ENCODE peak calls at places on chromosome 19, in four cellular contexts. B is amniotic stem cell; X is stimulated activated CD4-positive, alpha-beta T cell treated with anti-CD3 and anti-CD28 coated beads, TNF-alpha, amount 100 ng/mL, for 48 hours; N is lung microvascular endothelial cell. Q is an unnamed sample.
A peak's percentile ranks its signal among the peaks of the same experiment; 100 is the strongest.

GRCh38 chr19:3296034-3296433 is 70.3 kb upstream of the NFIC start:
- DNase-seq in N (no peak), B (no peak), X (no peak), Q (no peak)

GRCh38 chr19:39424934-39425333 is 10.8 kb downstream of the RPS16 start:
- DNase-seq in X (no peak), N (no peak), B (no peak), Q (no peak)

GRCh38 chr19:23070353-23070781 is 46.5 kb upstream of the ZNF730 start:
- DNase-seq in X (peak; percentile 2), N (peak; percentile 6), B (no peak), Q (peak; percentile 43)

GRCh38 chr19:38362076-38362945 is 12.1 kb upstream of the PSMD8 start:
- DNase-seq in B (no peak), X (peak; percentile 94), N (peak; percentile 69), Q (peak; percentile 72)

GRCh38 chr19:2820112-2820702 is 539 bp downstream of the ZNF554 start:
- DNase-seq in X (no peak), N (no peak), B (no peak), Q (peak; percentile 11)

GRCh38 chr19:43624933-43625332 is 5.5 kb upstream of the ZNF428 start:
- DNase-seq in X (peak; percentile 89), N (peak; percentile 27), B (no peak), Q (peak; percentile 75)

GRCh38 chr19:32651729-32652140 is 23.2 kb downstream of the ANKRD27 start:
- DNase-seq in N (no peak), X (no peak), B (no peak), Q (no peak)

GRCh38 chr19:912181-913079 is 589 bp downstream of the R3HDM4 start:
- DNase-seq in N (no peak), X (no peak), B (no peak), Q (no peak)

GRCh38 chr19:28468701-28469459 is 744.1 kb downstream of the UQCRFS1 start:
- DNase-seq in N (no peak), X (no peak), B (no peak), Q (no peak)

GRCh38 chr19:53644061-53644816 is 12.4 kb downstream of the DPRX start:
- DNase-seq in N (no peak), B (no peak), X (no peak), Q (no peak)

GRCh38 chr19:737591-738093 is 13.3 kb upstream of the MISP start:
- DNase-seq in X (peak; percentile 43), N (peak; percentile 71), B (no peak), Q (peak; percentile 87)

GRCh38 chr19:56315076-56315828 is 613 bp upstream of the ZSCAN5A start:
- DNase-seq in X (peak; percentile 76), B (peak; percentile 90), N (peak; percentile 98), Q (peak; percentile 73)

GRCh38 chr19:52566588-52566987 is 3.5 kb upstream of the ZNF701 start:
- DNase-seq in N (no peak), X (no peak), B (no peak), Q (no peak)

GRCh38 chr19:58385313-58386165 is 1.5 kb upstream of the RPS5 start:
- DNase-seq in B (no peak), X (no peak), N (no peak), Q (no peak)

GRCh38 chr19:483332-484072 is 12.8 kb upstream of the MADCAM1 start:
- DNase-seq in X (no peak), B (no peak), N (no peak), Q (no peak)

GRCh38 chr19:5308471-5309437 is 31.9 kb downstream of the PTPRS start:
- DNase-seq in N (peak; percentile 91), B (no peak), X (no peak), Q (no peak)

GRCh38 chr19:15248106-15248505 is 15.9 kb upstream of the EPHX3 start:
- DNase-seq in N (no peak), X (no peak), B (no peak), Q (no peak)

GRCh38 chr19:38640368-38640767 is 7.1 kb upstream of the ACTN4 start:
- DNase-seq in N (peak; percentile 83), X (no peak), B (no peak), Q (no peak)

GRCh38 chr19:12364391-12365093 is 941 bp downstream of the ZNF442 start:
- DNase-seq in X (peak; percentile 2), N (no peak), B (peak; percentile 12), Q (no peak)

GRCh38 chr19:17929056-17929455 is 3.8 kb upstream of the CCDC124 start:
- DNase-seq in B (no peak), X (no peak), N (no peak), Q (no peak)

GRCh38 chr19:55460670-55461258 is 678 bp downstream of the ISOC2 start:
- DNase-seq in X (peak; percentile 52), N (peak; percentile 62), B (no peak), Q (no peak)